ENCODE peak calls at places on chromosomes 4 and X, in four cellular contexts. One of them, this sample, is unnamed.
A peak's percentile ranks its signal among the peaks of the same experiment; 100 is the strongest.

GRCh38 chr4:72314869-72315268 is 254.2 kb downstream of the ADAMTS3 start:
- DNase-seq in GM12878: no peak
- DNase-seq in HepG2: no peak
- DNase-seq in K562: no peak
- DNase-seq in this sample: no peak

GRCh38 chrX:7145454-7145853 is 2.1 kb upstream of the STS start:
- DNase-seq in K562: no peak
- DNase-seq in GM12878: no peak
- DNase-seq in HepG2: no peak
- DNase-seq in this sample: no peak

GRCh38 chr4:22997358-22998224 is 304.9 kb downstream of the GBA3 start:
- DNase-seq in HepG2: no peak
- DNase-seq in GM12878: no peak
- DNase-seq in K562: peak; percentile 31
- DNase-seq in this sample: no peak

GRCh38 chr4:85028910-85029309 is 62.4 kb upstream of the WDFY3 start:
- DNase-seq in K562: no peak
- DNase-seq in HepG2: no peak
- DNase-seq in GM12878: no peak
- DNase-seq in this sample: no peak

GRCh38 chr4:160110891-160111290 is 1008.0 kb downstream of the RAPGEF2 start:
- DNase-seq in K562: no peak
- DNase-seq in HepG2: no peak
- DNase-seq in GM12878: no peak
- DNase-seq in this sample: no peak

GRCh38 chrX:17464196-17464595 is 89.2 kb downstream of the NHS start:
- DNase-seq in GM12878: no peak
- DNase-seq in K562: no peak
- DNase-seq in HepG2: no peak
- DNase-seq in this sample: no peak

GRCh38 chr4:70787496-70787895 is 52.2 kb downstream of the GRSF1 start:
- DNase-seq in K562: no peak
- DNase-seq in HepG2: no peak
- DNase-seq in GM12878: no peak
- DNase-seq in this sample: no peak

GRCh38 chrX:130836447-130836846 is 66.6 kb downstream of the ENOX2 start:
- DNase-seq in GM12878: no peak
- DNase-seq in HepG2: no peak
- DNase-seq in K562: peak; percentile 33
- DNase-seq in this sample: no peak

GRCh38 chr4:184598753-184599491 is 50.3 kb downstream of the CASP3 start:
- DNase-seq in K562: no peak
- DNase-seq in HepG2: no peak
- DNase-seq in GM12878: no peak
- DNase-seq in this sample: no peak

GRCh38 chrX:155966876-155967275 is 30.6 kb upstream of the IL9R start:
- DNase-seq in GM12878: peak; percentile 12
- DNase-seq in HepG2: peak; percentile 54
- DNase-seq in K562: peak; percentile 59
- DNase-seq in this sample: peak; percentile 58

GRCh38 chr4:38782452-38783108 is at the start of gene TLR10:
- DNase-seq in K562: peak; percentile 45
- DNase-seq in GM12878: peak; percentile 82
- DNase-seq in HepG2: peak; percentile 20
- DNase-seq in this sample: peak; percentile 23

GRCh38 chr4:95839891-95840290 is at the start of gene PDHA2:
- DNase-seq in HepG2: no peak
- DNase-seq in GM12878: no peak
- DNase-seq in K562: no peak
- DNase-seq in this sample: no peak

GRCh38 chr4:155529197-155529596 is 137.5 kb upstream of the GUCY1A1 start:
- DNase-seq in HepG2: no peak
- DNase-seq in GM12878: no peak
- DNase-seq in K562: no peak
- DNase-seq in this sample: no peak

GRCh38 chrX:71169586-71169985 is 24.9 kb downstream of the NLGN3 start:
- DNase-seq in HepG2: no peak
- DNase-seq in K562: no peak
- DNase-seq in GM12878: no peak
- DNase-seq in this sample: no peak

GRCh38 chr4:38207110-38207457 is 246.9 kb downstream of the PTTG2 start:
- DNase-seq in GM12878: no peak
- DNase-seq in HepG2: no peak
- DNase-seq in K562: no peak
- DNase-seq in this sample: no peak

GRCh38 chr4:138734746-138735145 is 280.8 kb upstream of the NOCT start:
- DNase-seq in K562: no peak
- DNase-seq in GM12878: no peak
- DNase-seq in HepG2: no peak
- DNase-seq in this sample: no peak
- TF ChIP-seq FOXM1 in K562: no peak
- TF ChIP-seq FOXM1 in GM12878: no peak
- TF ChIP-seq FOXM1 in HepG2: no peak
- TF ChIP-seq FOXM1 in this sample: no peak

DNA sequence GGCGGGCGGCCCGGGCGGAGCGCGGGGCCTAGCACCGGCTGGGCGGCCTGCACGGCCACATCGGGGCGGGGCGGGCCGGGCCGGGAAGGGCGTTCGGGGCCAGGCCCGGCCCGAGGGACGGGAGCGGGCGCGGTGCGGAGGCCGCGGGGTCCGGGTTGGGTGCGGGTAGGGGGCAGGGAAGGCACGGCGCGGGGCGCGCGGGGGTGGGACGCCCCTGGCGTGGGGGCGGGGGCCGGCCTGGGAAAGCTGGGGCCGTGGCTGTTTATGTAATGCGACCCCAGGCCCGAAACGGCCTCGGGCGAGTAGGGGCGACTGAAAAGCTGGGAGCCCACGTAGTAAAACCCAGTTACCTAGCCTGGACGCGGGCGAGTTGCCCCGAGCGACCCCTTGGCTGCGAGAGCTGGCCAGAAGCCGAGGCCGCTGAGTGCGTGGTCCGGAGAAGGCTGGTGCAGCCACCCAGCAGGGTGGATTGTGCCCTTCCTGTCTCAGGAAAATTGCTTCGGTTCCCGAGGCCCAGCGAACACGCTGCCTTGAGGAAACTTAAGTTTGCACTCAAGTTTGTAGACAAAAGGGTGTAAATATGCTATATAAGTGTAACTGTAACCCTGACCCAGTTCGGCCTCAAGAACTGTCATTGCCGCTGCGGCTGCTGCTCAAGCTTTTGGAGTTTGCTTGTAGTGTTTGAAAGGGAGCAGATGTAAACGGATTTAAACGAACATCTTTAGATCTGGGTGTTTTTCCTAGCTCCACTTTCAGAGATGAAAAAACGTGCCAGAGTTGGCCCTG is 585 bp downstream of the SEC24B start:
- DNase-seq in HepG2: peak; percentile 18
- DNase-seq in K562: peak; percentile 59
- DNase-seq in GM12878: no peak
- DNase-seq in this sample: peak; percentile 31
- TF ChIP-seq TARDBP in HepG2: no peak
- TF ChIP-seq TARDBP in K562: no peak
- TF ChIP-seq TARDBP in GM12878: no peak
- TF ChIP-seq TARDBP in this sample: no peak

GRCh38 chrX:41408576-41408975 is 38.6 kb upstream of the NYX start:
- DNase-seq in GM12878: no peak
- DNase-seq in K562: no peak
- DNase-seq in HepG2: no peak
- DNase-seq in this sample: no peak

GRCh38 chrX:41409006-41409405 is 38.1 kb upstream of the NYX start:
- DNase-seq in GM12878: no peak
- DNase-seq in K562: no peak
- DNase-seq in HepG2: no peak
- DNase-seq in this sample: no peak

GRCh38 chrX:41407816-41408215 is 39.3 kb upstream of the NYX start:
- DNase-seq in K562: no peak
- DNase-seq in GM12878: no peak
- DNase-seq in HepG2: no peak
- DNase-seq in this sample: no peak

GRCh38 chrX:41406211-41406610 is 40.9 kb upstream of the NYX start:
- DNase-seq in K562: no peak
- DNase-seq in HepG2: no peak
- DNase-seq in GM12878: no peak
- DNase-seq in this sample: no peak

GRCh38 chrX:41405551-41405950 is 41.6 kb upstream of the NYX start:
- DNase-seq in GM12878: no peak
- DNase-seq in K562: no peak
- DNase-seq in HepG2: no peak
- DNase-seq in this sample: no peak
- TF ChIP-seq FOXK2 in GM12878: no peak
- TF ChIP-seq FOXK2 in K562: no peak
- TF ChIP-seq FOXK2 in HepG2: no peak
- TF ChIP-seq FOXK2 in this sample: no peak

GRCh38 chr4:108793413-108793812 is 30.6 kb upstream of the ETNPPL start:
- DNase-seq in GM12878: no peak
- DNase-seq in K562: no peak
- DNase-seq in HepG2: no peak
- DNase-seq in this sample: no peak

GRCh38 chr4:108796173-108796572 is 33.3 kb upstream of the ETNPPL start:
- DNase-seq in GM12878: no peak
- DNase-seq in HepG2: no peak
- DNase-seq in K562: no peak
- DNase-seq in this sample: no peak

GRCh38 chr4:108795733-108796132 is 32.9 kb upstream of the ETNPPL start:
- DNase-seq in HepG2: no peak
- DNase-seq in K562: no peak
- DNase-seq in GM12878: no peak
- DNase-seq in this sample: no peak

GRCh38 chr4:108799335-108799734 is 36.5 kb upstream of the ETNPPL start:
- DNase-seq in K562: no peak
- DNase-seq in GM12878: no peak
- DNase-seq in HepG2: no peak
- DNase-seq in this sample: no peak

GRCh38 chr4:108794136-108794535 is 31.3 kb upstream of the ETNPPL start:
- DNase-seq in HepG2: no peak
- DNase-seq in K562: no peak
- DNase-seq in GM12878: no peak
- DNase-seq in this sample: no peak
- TF ChIP-seq FOXM1 in HepG2: no peak
- TF ChIP-seq FOXM1 in K562: no peak
- TF ChIP-seq FOXM1 in GM12878: no peak
- TF ChIP-seq FOXM1 in this sample: no peak

GRCh38 chr4:10058371-10058770 is 37.1 kb upstream of the SLC2A9 start:
- DNase-seq in HepG2: no peak
- DNase-seq in GM12878: no peak
- DNase-seq in K562: no peak
- DNase-seq in this sample: no peak
- TF ChIP-seq TARDBP in HepG2: no peak
- TF ChIP-seq TARDBP in GM12878: no peak
- TF ChIP-seq TARDBP in K562: no peak
- TF ChIP-seq TARDBP in this sample: no peak

GRCh38 chrX:9370888-9371287 is 94.0 kb upstream of the TBL1X start:
- DNase-seq in HepG2: no peak
- DNase-seq in GM12878: no peak
- DNase-seq in K562: no peak
- DNase-seq in this sample: no peak

GRCh38 chrX:9372866-9373265 is 92.0 kb upstream of the TBL1X start:
- DNase-seq in K562: no peak
- DNase-seq in HepG2: no peak
- DNase-seq in GM12878: no peak
- DNase-seq in this sample: no peak

GRCh38 chrX:9373789-9374188 is 91.1 kb upstream of the TBL1X start:
- DNase-seq in HepG2: no peak
- DNase-seq in GM12878: no peak
- DNase-seq in K562: no peak
- DNase-seq in this sample: no peak

GRCh38 chrX:9378980-9379696 is 85.7 kb upstream of the TBL1X start:
- DNase-seq in GM12878: no peak
- DNase-seq in HepG2: no peak
- DNase-seq in K562: no peak
- DNase-seq in this sample: no peak

DNA sequence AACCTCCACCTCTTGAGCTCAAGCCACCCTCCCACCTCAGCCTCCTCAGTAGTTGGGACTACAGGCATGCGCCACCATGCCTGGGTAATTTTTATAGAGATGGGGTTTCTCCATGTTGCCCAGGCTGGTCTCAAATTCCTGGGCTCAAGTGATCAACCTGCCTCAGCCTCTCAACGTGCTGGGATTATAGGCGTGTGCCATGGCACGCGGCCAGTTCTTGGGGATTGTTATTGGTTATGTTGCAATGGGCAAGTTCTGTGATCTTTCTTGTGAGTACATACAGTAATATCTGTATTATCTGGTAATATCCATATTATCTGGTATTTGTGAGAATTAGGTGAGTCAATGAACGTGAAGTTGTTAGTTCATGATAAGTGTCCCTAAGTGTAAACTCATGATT is 90.3 kb upstream of the TBL1X start:
- DNase-seq in K562: no peak
- DNase-seq in GM12878: no peak
- DNase-seq in HepG2: no peak
- DNase-seq in this sample: no peak
- TF ChIP-seq FOXK2 in K562: no peak
- TF ChIP-seq FOXK2 in GM12878: no peak
- TF ChIP-seq FOXK2 in HepG2: no peak
- TF ChIP-seq FOXK2 in this sample: no peak

DNA sequence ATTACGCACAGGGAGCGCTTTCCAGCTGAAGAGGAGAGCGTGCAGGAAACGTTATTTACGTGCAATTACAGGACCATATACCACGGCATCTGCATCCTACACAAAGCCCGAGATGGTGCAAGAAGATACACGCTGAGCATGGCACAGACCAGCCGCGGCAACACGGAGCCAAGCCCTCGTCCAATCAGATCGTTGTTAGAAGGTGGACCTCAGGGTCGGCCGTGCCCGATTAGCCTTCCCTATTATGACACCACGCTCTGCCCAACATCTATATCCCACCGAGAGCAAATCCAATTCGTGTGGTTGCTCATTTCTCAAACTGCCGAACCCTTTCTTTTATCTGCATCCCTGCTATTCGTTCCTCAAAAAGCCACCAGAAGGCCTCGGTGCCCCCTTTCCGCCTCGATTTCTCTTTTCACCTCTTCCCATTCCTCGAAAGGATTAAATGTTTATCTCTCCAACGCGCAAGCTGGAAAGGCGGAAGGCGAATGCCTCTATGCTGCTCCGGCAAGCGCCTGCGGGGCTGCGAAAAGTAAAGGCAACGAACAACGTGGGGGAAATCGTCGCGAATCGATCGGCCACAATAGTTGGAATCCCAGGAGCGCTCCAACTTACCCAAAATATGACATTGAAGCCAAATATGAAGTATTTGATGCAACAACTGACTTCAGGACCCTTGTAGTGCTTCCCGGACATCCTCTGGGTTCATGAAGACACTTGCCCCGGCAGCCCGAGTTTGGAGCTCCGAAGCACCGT is 702 bp downstream of the TSPAN5 start:
- DNase-seq in GM12878: no peak
- DNase-seq in K562: peak; percentile 22
- DNase-seq in HepG2: no peak
- DNase-seq in this sample: peak; percentile 65
- TF ChIP-seq FOXM1 in GM12878: no peak
- TF ChIP-seq FOXM1 in K562: no peak
- TF ChIP-seq FOXM1 in HepG2: no peak
- TF ChIP-seq FOXM1 in this sample: no peak